ENCODE peak calls at places on chromosomes 11 and 22, in four cellular contexts. H, L, R and D are unnamed samples.

GRCh38 chr11:128346808-128347207 is 240.6 kb downstream of the ETS1 start:
- DNase-seq in H (no peak), L (no peak), R (no peak), D (no peak)

GRCh38 chr11:1834791-1835670 is at the start of gene SYT8:
- DNase-seq in H (no peak), R (no peak), L (peak), D (no peak)

GRCh38 chr22:46454910-46455269 is 82.5 kb downstream of the CELSR1 start:
- DNase-seq in H (no peak), L (no peak), R (no peak), D (no peak)

GRCh38 chr22:45226681-45227186 is 14.0 kb downstream of the KIAA0930 start:
- DNase-seq in L (no peak), H (no peak), R (no peak), D (no peak)

GRCh38 chr11:3080733-3081385 is 23.6 kb upstream of the CARS1 start:
- DNase-seq in H (no peak), L (no peak), R (no peak), D (no peak)

GRCh38 chr11:61532136-61533038 is 23.8 kb downstream of the LRRC10B start:
- DNase-seq in L (no peak), R (peak), H (peak), D (peak)

GRCh38 chr22:20588092-20588842 is 80.9 kb downstream of the MED15 start:
- DNase-seq in H (no peak), R (no peak), L (no peak), D (no peak)

GRCh38 chr11:57482782-57483569 is 22.6 kb downstream of the RTN4RL2 start:
- DNase-seq in R (peak), L (peak), H (peak), D (no peak)

GRCh38 chr22:17121235-17122195 is at the start of gene TMEM121B:
- DNase-seq in H (no peak), R (no peak), L (peak), D (no peak)

GRCh38 chr11:132772712-132773545 is 759.4 kb downstream of the OPCML start:
- DNase-seq in R (no peak), H (no peak), L (no peak), D (no peak)

GRCh38 chr11:112889446-112889845 is 71.8 kb upstream of the NCAM1 start:
- DNase-seq in H (no peak), R (no peak), L (no peak), D (no peak)

GRCh38 chr11:126507646-126508045 is 152.2 kb downstream of the ST3GAL4 start:
- DNase-seq in H (no peak), R (no peak), L (no peak), D (no peak)

GRCh38 chr11:109605006-109605405 is 183.0 kb downstream of the C11orf87 start:
- DNase-seq in H (no peak), L (no peak), R (no peak), D (no peak)

GRCh38 chr11:111602865-111603632 is 800 bp downstream of the SIK2 start:
- DNase-seq in H (no peak), R (peak), L (no peak), D (peak)

GRCh38 chr11:104320091-104320490 is 156.1 kb upstream of the PDGFD start:
- DNase-seq in H (no peak), R (no peak), L (no peak), D (no peak)

GRCh38 chr11:45818961-45819605 is 14.1 kb downstream of the SLC35C1 start:
- DNase-seq in H (no peak), L (no peak), R (no peak), D (no peak)

GRCh38 chr11:106475181-106475580 is 397.7 kb downstream of the AASDHPPT start:
- DNase-seq in H (no peak), R (no peak), L (no peak), D (no peak)

GRCh38 chr11:126519653-126520573 is 164.4 kb downstream of the ST3GAL4 start:
- DNase-seq in H (no peak), L (no peak), R (no peak), D (no peak)

GRCh38 chr11:35619754-35620640 is 1.7 kb downstream of the FJX1 start:
- DNase-seq in H (no peak), L (peak), R (no peak), D (no peak)

GRCh38 chr11:111148116-111148515 is 97.4 kb upstream of the POU2AF2 start:
- DNase-seq in L (no peak), H (no peak), R (no peak), D (no peak)

GRCh38 chr11:10488121-10488580 is 33.1 kb downstream of the AMPD3 start:
- DNase-seq in H (no peak), R (no peak), L (no peak), D (no peak)

GRCh38 chr22:42399315-42400271 is 32.6 kb downstream of the NFAM1 start:
- DNase-seq in R (no peak), H (no peak), L (peak), D (no peak)

GRCh38 chr11:1391165-1392010 is 1.7 kb downstream of the BRSK2 start:
- DNase-seq in H (no peak), L (no peak), R (no peak), D (no peak)

GRCh38 chr11:1267441-1268100 is 41.9 kb downstream of the TOLLIP start:
- DNase-seq in H (no peak), L (no peak), R (no peak), D (no peak)

GRCh38 chr22:45317551-45318167 is 7.9 kb downstream of the FAM118A start:
- DNase-seq in L (peak), R (peak), H (peak), D (no peak)